ENCODE peak calls at places on chromosomes 12 and 14, in four cellular contexts. F, C, S and W are unnamed samples.

GRCh38 chr14:28765907-28766504 is 581 bp upstream of the FOXG1 start:
- DNase-seq in S (no peak), C (no peak), F (no peak), W (no peak)

GRCh38 chr14:78356406-78356805 is 186.2 kb downstream of the NRXN3 start:
- DNase-seq in S (no peak), F (no peak), C (no peak), W (no peak)

GRCh38 chr14:31362746-31363145 is 57.6 kb downstream of the HEATR5A start:
- DNase-seq in S (no peak), F (peak; percentile 24), C (no peak), W (no peak)

GRCh38 chr12:111034148-111034910 is 114.0 kb upstream of the MYL2 start:
- DNase-seq in C (no peak), S (peak; percentile 38), F (peak; percentile 70), W (no peak)

GRCh38 chr14:101575581-101575980 is 14.3 kb downstream of the DIO3 start:
- DNase-seq in C (no peak), F (no peak), S (no peak), W (no peak)

GRCh38 chr12:48023386-48023785 is 19.1 kb upstream of the COL2A1 start:
- DNase-seq in F (no peak), C (no peak), S (no peak), W (no peak)

GRCh38 chr12:27751386-27752047 is 28.5 kb upstream of the KLHL42 start:
- DNase-seq in S (no peak), C (no peak), F (peak; percentile 95), W (no peak)

GRCh38 chr12:74394647-74395046 is 143.0 kb upstream of the ATXN7L3B start:
- DNase-seq in C (no peak), F (no peak), S (no peak), W (no peak)

GRCh38 chr12:2641209-2641608 is 153.6 kb upstream of the FKBP4 start:
- DNase-seq in C (no peak), F (no peak), S (peak; percentile 65), W (no peak)

GRCh38 chr12:58584885-58585284 is 335.4 kb downstream of the LRIG3 start:
- DNase-seq in S (no peak), C (no peak), F (no peak), W (no peak)

GRCh38 chr12:45518516-45519235 is 210.8 kb upstream of the ARID2 start:
- DNase-seq in F (no peak), C (no peak), S (no peak), W (peak; percentile 35)

GRCh38 chr14:52949711-52950409 is 990 bp downstream of the FERMT2 start:
- DNase-seq in F (peak; percentile 62), C (no peak), S (peak; percentile 67), W (no peak)

GRCh38 chr12:71787574-71787973 is 32.9 kb downstream of the RAB21 start:
- DNase-seq in S (no peak), F (no peak), C (no peak), W (no peak)

GRCh38 chr14:101559624-101560533 is 1.4 kb upstream of the DIO3 start:
- DNase-seq in C (no peak), S (no peak), F (no peak), W (no peak)

GRCh38 chr12:59087077-59087673 is 166.9 kb upstream of the LRIG3 start:
- DNase-seq in S (no peak), F (no peak), C (no peak), W (no peak)

GRCh38 chr12:108854453-108855283 is 2.7 kb downstream of the SSH1 start:
- DNase-seq in C (peak; percentile 98), S (peak; percentile 85), F (peak; percentile 91), W (no peak)

GRCh38 chr14:70188608-70189540 is at the start of gene SLC8A3:
- DNase-seq in S (no peak), C (no peak), F (peak; percentile 73), W (no peak)

GRCh38 chr12:108819920-108820699 is 37.3 kb downstream of the SSH1 start:
- DNase-seq in S (peak; percentile 31), F (no peak), C (no peak), W (no peak)

GRCh38 chr12:1644523-1645438 is 15.8 kb downstream of the WNT5B start:
- DNase-seq in F (peak; percentile 74), C (no peak), S (peak; percentile 87), W (no peak)

GRCh38 chr14:96808619-96809405 is 11.6 kb downstream of the VRK1 start:
- DNase-seq in C (no peak), F (no peak), S (no peak), W (no peak)

GRCh38 chr14:62694075-62694474 is 351.2 kb downstream of the KCNH5 start:
- DNase-seq in S (no peak), F (peak; percentile 85), C (no peak), W (no peak)

GRCh38 chr14:47392351-47392750 is 283.1 kb downstream of the MDGA2 start:
- DNase-seq in F (no peak), S (no peak), C (no peak), W (no peak)

GRCh38 chr14:79134346-79134745 is 964.2 kb downstream of the NRXN3 start:
- DNase-seq in C (no peak), S (no peak), F (no peak), W (no peak)

GRCh38 chr14:103301512-103302197 is 32.4 kb upstream of the EIF5 start:
- DNase-seq in S (peak; percentile 48), C (no peak), F (peak; percentile 31), W (no peak)

GRCh38 chr14:55111122-55111705 is 17.8 kb upstream of the LGALS3 start:
- DNase-seq in C (no peak), S (no peak), F (no peak), W (no peak)
- TF ChIP-seq CTCF in C (no peak), S (no peak), F (no peak), W (no peak)

GRCh38 chr12:122866950-122867607 is 28.8 kb downstream of the VPS37B start:
- DNase-seq in S (peak; percentile 58), F (no peak), C (no peak), W (no peak)

GRCh38 chr12:122866379-122866778 is 29.5 kb downstream of the VPS37B start:
- DNase-seq in F (no peak), C (no peak), S (peak; percentile 51), W (no peak)

GRCh38 chr12:122868471-122869177 is 27.3 kb downstream of the VPS37B start:
- DNase-seq in S (peak; percentile 42), F (no peak), C (no peak), W (no peak)

GRCh38 chr12:122869207-122869973 is 26.5 kb downstream of the VPS37B start:
- DNase-seq in S (peak; percentile 25), C (no peak), F (no peak), W (no peak)

GRCh38 chr12:122867701-122868461 is 28.0 kb downstream of the VPS37B start:
- DNase-seq in F (peak; percentile 85), S (peak; percentile 70), C (no peak), W (no peak)
- TF ChIP-seq CTCF in F (peak; percentile 41), S (no peak), C (peak; percentile 7), W (no peak)

DNA sequence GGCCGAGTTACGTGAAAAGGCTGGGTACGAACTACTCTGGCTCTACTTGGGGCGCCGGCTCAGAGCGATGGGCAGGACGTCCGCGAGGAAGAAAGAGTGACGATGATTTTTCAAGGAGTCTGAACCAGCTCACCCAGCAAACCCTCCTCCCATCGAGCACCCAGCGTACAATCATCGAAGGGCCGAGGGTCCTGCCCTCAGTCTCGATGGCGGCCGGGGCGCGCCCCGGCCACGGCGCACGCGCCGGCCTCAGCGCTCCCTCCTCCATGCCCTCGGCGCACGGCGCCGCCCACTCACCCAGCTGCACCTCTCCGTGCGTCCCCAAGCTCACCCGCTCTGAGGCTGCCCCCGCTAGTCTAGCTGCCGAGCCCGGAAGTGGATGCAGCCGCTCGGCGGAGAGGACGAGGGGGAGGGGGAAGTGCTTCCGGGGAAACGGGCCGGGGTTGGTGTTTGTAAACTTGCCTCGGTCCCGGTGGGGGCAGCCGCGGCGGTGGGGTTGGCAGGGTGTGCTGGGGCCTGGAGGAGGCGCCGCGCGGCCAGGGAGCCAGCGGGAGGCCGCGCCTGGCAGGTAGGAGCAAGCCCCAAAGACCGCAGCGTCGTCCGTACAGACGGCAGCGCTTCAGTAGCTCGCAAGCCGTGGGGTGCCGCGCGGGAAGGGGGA is at the start of the genes CSAD and ZNF740:
- DNase-seq in F (peak; percentile 96), S (peak; percentile 99), C (peak; percentile 70), W (peak; percentile 95)
- TF ChIP-seq CTCF in F (no peak), S (no peak), C (no peak), W (no peak)

DNA sequence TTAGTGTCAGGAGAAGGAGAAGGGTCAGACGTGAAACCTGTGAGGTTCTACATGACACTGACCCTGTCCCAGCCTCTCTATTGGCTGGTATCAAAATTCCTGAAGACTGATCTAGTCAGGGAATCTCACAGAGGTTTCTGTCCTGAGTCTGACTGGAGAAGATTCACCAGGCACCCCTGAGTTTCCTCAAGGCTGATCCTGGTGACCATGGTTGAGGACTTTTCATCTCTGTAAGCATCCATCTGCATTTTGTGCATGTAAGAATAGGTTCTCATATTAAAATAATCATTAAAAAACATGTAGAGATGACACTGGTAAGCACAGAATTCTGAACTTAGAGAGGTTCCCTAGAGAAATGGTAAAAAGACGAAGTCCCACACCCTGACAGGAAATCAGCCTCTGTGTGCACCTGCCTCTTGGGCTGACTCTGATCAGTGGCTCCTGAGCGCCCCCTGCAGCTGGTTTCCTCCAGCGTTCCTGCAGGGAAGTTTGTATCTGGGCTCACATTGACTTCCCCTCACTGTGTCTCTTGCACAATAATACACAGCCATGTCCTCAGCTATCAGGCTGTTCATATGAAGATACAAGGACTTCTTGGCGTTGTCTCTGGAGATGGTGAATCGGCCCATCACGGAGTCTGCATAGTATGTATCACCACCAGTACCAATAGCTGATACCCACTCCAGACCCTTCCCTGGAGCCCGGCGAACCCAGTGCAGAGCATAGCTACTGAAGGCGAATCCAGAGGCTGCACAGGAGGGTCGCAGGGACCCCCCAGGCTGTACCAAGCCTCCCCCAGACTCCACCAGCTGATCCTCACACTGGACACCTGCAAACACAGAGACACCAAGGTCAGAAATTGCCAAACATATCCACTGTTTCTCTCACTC is 991.9 kb downstream of the TMEM121 start:
- DNase-seq in F (no peak), C (no peak), S (no peak), W (peak; percentile 89)
- TF ChIP-seq CTCF in F (no peak), C (no peak), S (no peak), W (peak; percentile 90)

DNA sequence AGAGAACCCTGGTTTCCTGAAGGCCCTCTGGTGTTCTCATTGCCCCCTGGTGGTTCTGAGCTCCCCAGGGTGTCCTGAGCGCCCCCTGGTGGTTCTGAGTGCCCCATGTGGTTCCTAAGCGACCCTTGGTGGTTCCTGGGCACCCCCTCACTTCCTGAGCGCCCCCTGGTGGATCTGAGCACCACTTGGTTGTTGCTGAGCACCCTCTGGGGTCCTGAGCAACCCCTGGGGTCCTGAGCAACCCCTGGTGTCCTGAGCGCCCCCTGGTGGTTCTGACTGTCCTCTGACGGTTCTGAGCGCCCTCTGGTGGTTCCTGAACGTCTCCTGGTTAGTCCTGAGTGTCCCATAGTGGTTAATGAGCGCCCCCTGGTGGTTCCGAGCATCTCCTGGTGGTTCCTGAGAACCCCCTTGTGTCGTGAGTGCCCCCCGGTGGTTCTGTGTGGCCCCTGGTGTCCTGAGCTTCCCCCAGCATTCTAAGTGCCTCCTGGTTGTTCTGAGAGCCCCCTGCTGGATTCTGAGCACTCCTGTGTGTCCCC is 568.3 kb downstream of the TMEM121 start:
- DNase-seq in S (no peak), C (no peak), F (no peak), W (no peak)
- TF ChIP-seq CTCF in S (no peak), C (no peak), F (no peak), W (no peak)

GRCh38 chr12:68397566-68398158 is 65.5 kb upstream of the MDM1 start:
- DNase-seq in C (no peak), F (no peak), S (no peak), W (no peak)

GRCh38 chr12:68392376-68392775 is 60.2 kb upstream of the MDM1 start:
- DNase-seq in F (no peak), S (no peak), C (no peak), W (no peak)

GRCh38 chr12:68391905-68392304 is 59.7 kb upstream of the MDM1 start:
- DNase-seq in F (no peak), C (no peak), S (no peak), W (no peak)

GRCh38 chr12:68393398-68393797 is 61.2 kb upstream of the MDM1 start:
- DNase-seq in F (no peak), C (no peak), S (no peak), W (no peak)
- TF ChIP-seq CTCF in F (no peak), C (no peak), S (no peak), W (no peak)